ENCODE peak calls at places on chromosomes 3 and 15, in six cellular contexts. One of them, this sample, is unnamed.

GRCh38 chr15:87287156-87287555 is 969.4 kb downstream of the NTRK3 start:
- DNase-seq in NCI-H187: no peak
- DNase-seq in GM18507: no peak
- DNase-seq in lung: no peak
- DNase-seq in fibroblast of the conjunctiva: peak; percentile 43
- DNase-seq in activated T-cell treated with anti-CD3 and anti-CD28 coated beads for 24 hours: no peak
- DNase-seq in this sample: peak; percentile 90

GRCh38 chr3:178538065-178538464 is 1.8 kb downstream of the KCNMB2 start:
- DNase-seq in lung: no peak
- DNase-seq in activated T-cell treated with anti-CD3 and anti-CD28 coated beads for 24 hours: no peak
- DNase-seq in fibroblast of the conjunctiva: no peak
- DNase-seq in GM18507: no peak
- DNase-seq in NCI-H187: no peak
- DNase-seq in this sample: no peak

GRCh38 chr3:149703474-149703873 is 45.6 kb upstream of the WWTR1 start:
- DNase-seq in lung: no peak
- DNase-seq in NCI-H187: no peak
- DNase-seq in GM18507: no peak
- DNase-seq in activated T-cell treated with anti-CD3 and anti-CD28 coated beads for 24 hours: no peak
- DNase-seq in fibroblast of the conjunctiva: peak; percentile 41
- DNase-seq in this sample: no peak

GRCh38 chr3:122661633-122662032 is 19.0 kb upstream of the PARP14 start:
- DNase-seq in activated T-cell treated with anti-CD3 and anti-CD28 coated beads for 24 hours: no peak
- DNase-seq in fibroblast of the conjunctiva: no peak
- DNase-seq in GM18507: no peak
- DNase-seq in lung: no peak
- DNase-seq in NCI-H187: no peak
- DNase-seq in this sample: peak; percentile 61

GRCh38 chr3:10206166-10206511 is 41.4 kb downstream of the IRAK2 start:
- DNase-seq in GM18507: no peak
- DNase-seq in lung: no peak
- DNase-seq in fibroblast of the conjunctiva: no peak
- DNase-seq in activated T-cell treated with anti-CD3 and anti-CD28 coated beads for 24 hours: no peak
- DNase-seq in NCI-H187: no peak
- DNase-seq in this sample: no peak

GRCh38 chr15:91844928-91845327 is 8.6 kb upstream of the SLCO3A1 start:
- DNase-seq in activated T-cell treated with anti-CD3 and anti-CD28 coated beads for 24 hours: no peak
- DNase-seq in NCI-H187: no peak
- DNase-seq in fibroblast of the conjunctiva: no peak
- DNase-seq in GM18507: no peak
- DNase-seq in lung: no peak
- DNase-seq in this sample: no peak

GRCh38 chr3:10263549-10264363 is 15.5 kb downstream of the TATDN2 start:
- DNase-seq in NCI-H187: no peak
- DNase-seq in GM18507: peak; percentile 22
- DNase-seq in lung: no peak
- DNase-seq in fibroblast of the conjunctiva: peak; percentile 21
- DNase-seq in activated T-cell treated with anti-CD3 and anti-CD28 coated beads for 24 hours: peak; percentile 49
- DNase-seq in this sample: no peak

GRCh38 chr15:40939909-40940801 is 11.0 kb downstream of the DLL4 start:
- DNase-seq in lung: no peak
- DNase-seq in fibroblast of the conjunctiva: no peak
- DNase-seq in GM18507: no peak
- DNase-seq in activated T-cell treated with anti-CD3 and anti-CD28 coated beads for 24 hours: no peak
- DNase-seq in NCI-H187: no peak
- DNase-seq in this sample: no peak

GRCh38 chr3:63248015-63248414 is 30.1 kb upstream of the SYNPR start:
- DNase-seq in activated T-cell treated with anti-CD3 and anti-CD28 coated beads for 24 hours: no peak
- DNase-seq in NCI-H187: no peak
- DNase-seq in GM18507: no peak
- DNase-seq in fibroblast of the conjunctiva: no peak
- DNase-seq in lung: no peak
- DNase-seq in this sample: no peak

GRCh38 chr3:18751514-18751913 is 326.4 kb upstream of the SATB1 start:
- DNase-seq in activated T-cell treated with anti-CD3 and anti-CD28 coated beads for 24 hours: no peak
- DNase-seq in lung: no peak
- DNase-seq in NCI-H187: peak; percentile 4
- DNase-seq in fibroblast of the conjunctiva: no peak
- DNase-seq in GM18507: no peak
- DNase-seq in this sample: no peak

GRCh38 chr3:12070098-12070497 is 65.9 kb downstream of the SYN2 start:
- DNase-seq in fibroblast of the conjunctiva: no peak
- DNase-seq in GM18507: no peak
- DNase-seq in activated T-cell treated with anti-CD3 and anti-CD28 coated beads for 24 hours: no peak
- DNase-seq in NCI-H187: no peak
- DNase-seq in lung: no peak
- DNase-seq in this sample: no peak

GRCh38 chr3:120798346-120798745 is 55.8 kb downstream of the GTF2E1 start:
- DNase-seq in NCI-H187: no peak
- DNase-seq in fibroblast of the conjunctiva: no peak
- DNase-seq in activated T-cell treated with anti-CD3 and anti-CD28 coated beads for 24 hours: no peak
- DNase-seq in GM18507: no peak
- DNase-seq in lung: no peak
- DNase-seq in this sample: peak; percentile 27

GRCh38 chr3:45182915-45183881 is 37.0 kb upstream of the CDCP1 start:
- DNase-seq in lung: peak; percentile 66
- DNase-seq in GM18507: no peak
- DNase-seq in fibroblast of the conjunctiva: peak; percentile 65
- DNase-seq in NCI-H187: no peak
- DNase-seq in activated T-cell treated with anti-CD3 and anti-CD28 coated beads for 24 hours: no peak
- DNase-seq in this sample: peak; percentile 79

GRCh38 chr3:14455571-14456317 is 53.3 kb downstream of the SLC6A6 start:
- DNase-seq in NCI-H187: no peak
- DNase-seq in lung: no peak
- DNase-seq in activated T-cell treated with anti-CD3 and anti-CD28 coated beads for 24 hours: no peak
- DNase-seq in fibroblast of the conjunctiva: no peak
- DNase-seq in GM18507: no peak
- DNase-seq in this sample: no peak

GRCh38 chr3:158471639-158472294 is 99.2 kb upstream of the MLF1 start:
- DNase-seq in activated T-cell treated with anti-CD3 and anti-CD28 coated beads for 24 hours: no peak
- DNase-seq in GM18507: no peak
- DNase-seq in fibroblast of the conjunctiva: peak; percentile 88
- DNase-seq in NCI-H187: no peak
- DNase-seq in lung: no peak
- DNase-seq in this sample: peak; percentile 88

GRCh38 chr3:142586803-142587406 is 8.4 kb upstream of the ATR start:
- DNase-seq in GM18507: no peak
- DNase-seq in lung: peak; percentile 59
- DNase-seq in NCI-H187: no peak
- DNase-seq in activated T-cell treated with anti-CD3 and anti-CD28 coated beads for 24 hours: no peak
- DNase-seq in fibroblast of the conjunctiva: peak; percentile 67
- DNase-seq in this sample: peak; percentile 86

GRCh38 chr3:18351069-18351628 is 74.0 kb downstream of the SATB1 start:
- DNase-seq in fibroblast of the conjunctiva: no peak
- DNase-seq in GM18507: no peak
- DNase-seq in lung: no peak
- DNase-seq in activated T-cell treated with anti-CD3 and anti-CD28 coated beads for 24 hours: no peak
- DNase-seq in NCI-H187: no peak
- DNase-seq in this sample: no peak

GRCh38 chr15:99481831-99482230 is 84.0 kb upstream of the MEF2A start:
- DNase-seq in NCI-H187: no peak
- DNase-seq in activated T-cell treated with anti-CD3 and anti-CD28 coated beads for 24 hours: no peak
- DNase-seq in GM18507: no peak
- DNase-seq in lung: no peak
- DNase-seq in fibroblast of the conjunctiva: no peak
- DNase-seq in this sample: no peak

GRCh38 chr3:59161048-59161447 is 111.2 kb upstream of the CFAP20DC start:
- DNase-seq in GM18507: no peak
- DNase-seq in activated T-cell treated with anti-CD3 and anti-CD28 coated beads for 24 hours: no peak
- DNase-seq in NCI-H187: no peak
- DNase-seq in lung: no peak
- DNase-seq in fibroblast of the conjunctiva: no peak
- DNase-seq in this sample: no peak

GRCh38 chr15:78192826-78193594 is 41.4 kb downstream of the ACSBG1 start:
- DNase-seq in lung: no peak
- DNase-seq in activated T-cell treated with anti-CD3 and anti-CD28 coated beads for 24 hours: no peak
- DNase-seq in NCI-H187: no peak
- DNase-seq in fibroblast of the conjunctiva: no peak
- DNase-seq in GM18507: no peak
- DNase-seq in this sample: no peak

GRCh38 chr3:12963869-12964712 is 109.1 kb downstream of the IQSEC1 start:
- DNase-seq in GM18507: no peak
- DNase-seq in lung: no peak
- DNase-seq in NCI-H187: no peak
- DNase-seq in fibroblast of the conjunctiva: no peak
- DNase-seq in activated T-cell treated with anti-CD3 and anti-CD28 coated beads for 24 hours: no peak
- DNase-seq in this sample: no peak

GRCh38 chr3:53247619-53248018 is 8.2 kb downstream of the TKT start:
- DNase-seq in NCI-H187: no peak
- DNase-seq in GM18507: no peak
- DNase-seq in activated T-cell treated with anti-CD3 and anti-CD28 coated beads for 24 hours: no peak
- DNase-seq in fibroblast of the conjunctiva: no peak
- DNase-seq in lung: no peak
- DNase-seq in this sample: no peak

GRCh38 chr3:58572013-58572633 is 5.1 kb downstream of the FAM107A start:
- DNase-seq in fibroblast of the conjunctiva: no peak
- DNase-seq in GM18507: no peak
- DNase-seq in lung: no peak
- DNase-seq in NCI-H187: no peak
- DNase-seq in activated T-cell treated with anti-CD3 and anti-CD28 coated beads for 24 hours: no peak
- DNase-seq in this sample: peak; percentile 17

GRCh38 chr3:186108106-186108940 is 566 bp downstream of the ETV5 start:
- DNase-seq in fibroblast of the conjunctiva: no peak
- DNase-seq in NCI-H187: no peak
- DNase-seq in GM18507: peak; percentile 14
- DNase-seq in activated T-cell treated with anti-CD3 and anti-CD28 coated beads for 24 hours: no peak
- DNase-seq in lung: no peak
- DNase-seq in this sample: peak; percentile 61

GRCh38 chr15:51727141-51727897 is 10.1 kb downstream of the LYSMD2 start:
- DNase-seq in lung: no peak
- DNase-seq in activated T-cell treated with anti-CD3 and anti-CD28 coated beads for 24 hours: no peak
- DNase-seq in fibroblast of the conjunctiva: no peak
- DNase-seq in GM18507: no peak
- DNase-seq in NCI-H187: no peak
- DNase-seq in this sample: peak; percentile 53

GRCh38 chr15:68612979-68613740 is 34.4 kb downstream of the CORO2B start:
- DNase-seq in lung: no peak
- DNase-seq in fibroblast of the conjunctiva: no peak
- DNase-seq in activated T-cell treated with anti-CD3 and anti-CD28 coated beads for 24 hours: no peak
- DNase-seq in GM18507: no peak
- DNase-seq in NCI-H187: no peak
- DNase-seq in this sample: no peak

GRCh38 chr3:76034652-76035051 is 249.3 kb upstream of the ZNF717 start:
- DNase-seq in activated T-cell treated with anti-CD3 and anti-CD28 coated beads for 24 hours: no peak
- DNase-seq in NCI-H187: no peak
- DNase-seq in GM18507: no peak
- DNase-seq in fibroblast of the conjunctiva: no peak
- DNase-seq in lung: no peak
- DNase-seq in this sample: no peak

GRCh38 chr3:27568393-27568792 is 84.2 kb upstream of the SLC4A7 start:
- DNase-seq in lung: peak; percentile 36
- DNase-seq in NCI-H187: no peak
- DNase-seq in GM18507: no peak
- DNase-seq in fibroblast of the conjunctiva: peak; percentile 70
- DNase-seq in activated T-cell treated with anti-CD3 and anti-CD28 coated beads for 24 hours: no peak
- DNase-seq in this sample: no peak

GRCh38 chr15:100713163-100713867 is 110.9 kb downstream of the ASB7 start:
- DNase-seq in NCI-H187: no peak
- DNase-seq in GM18507: no peak
- DNase-seq in lung: no peak
- DNase-seq in fibroblast of the conjunctiva: no peak
- DNase-seq in activated T-cell treated with anti-CD3 and anti-CD28 coated beads for 24 hours: no peak
- DNase-seq in this sample: peak; percentile 95